ENCODE peak calls at places on chromosomes 11 and 22, in ten cellular contexts. D is thyroid gland, Y is adrenal gland, Z is A549, I is HepG2, L is ovary, G is breast epithelium, S is IMR-90, B is transverse colon, P is tibial nerve. J is an unnamed sample.

GRCh38 chr11:116513894-116514293 is 258.9 kb downstream of the BUD13 start:
- DNase-seq in I (peak; percentile 64), P (no peak), L (no peak), Y (peak; percentile 28), Z (peak; percentile 54), S (peak; percentile 28), B (peak; percentile 46), G (no peak), D (peak; percentile 19), J (no peak)

GRCh38 chr11:131510662-131511061 is 140.2 kb downstream of the NTM start:
- DNase-seq in Z (no peak), I (no peak), B (no peak), L (no peak), G (no peak), Y (no peak), D (no peak), S (no peak), P (no peak), J (no peak)

GRCh38 chr22:19984851-19985811 is 31.5 kb downstream of the ARVCF start:
- DNase-seq in Y (no peak), G (no peak), Z (no peak), B (no peak), L (peak; percentile 38), S (no peak), I (no peak), P (no peak), D (no peak), J (no peak)

GRCh38 chr11:113634940-113635575 is 71.0 kb downstream of the TMPRSS5 start:
- DNase-seq in D (no peak), Y (no peak), S (no peak), G (no peak), B (no peak), L (no peak), Z (no peak), I (no peak), P (no peak), J (no peak)

GRCh38 chr11:8068605-8069221 is 12.3 kb upstream of the TUB start:
- DNase-seq in G (no peak), Y (peak; percentile 90), I (peak; percentile 47), B (peak; percentile 20), D (peak; percentile 89), S (peak; percentile 91), L (peak; percentile 65), Z (peak; percentile 17), P (peak; percentile 62), J (peak; percentile 72)

GRCh38 chr11:47587733-47588326 is 1.4 kb downstream of the FAM180B start:
- DNase-seq in I (no peak), P (peak; percentile 43), S (no peak), Z (no peak), Y (no peak), D (peak; percentile 15), L (peak; percentile 36), B (peak; percentile 41), G (no peak), J (no peak)

GRCh38 chr22:35977136-35977535 is 51.5 kb downstream of the RBFOX2 start:
- DNase-seq in Y (no peak), L (no peak), P (no peak), G (no peak), Z (no peak), B (no peak), S (peak; percentile 85), I (no peak), D (no peak), J (no peak)

GRCh38 chr22:40107756-40108437 is 69.8 kb upstream of the TNRC6B start:
- DNase-seq in S (peak; percentile 12), D (no peak), L (no peak), P (no peak), Z (no peak), I (no peak), G (no peak), B (peak; percentile 12), Y (peak; percentile 47), J (peak; percentile 18)

DNA sequence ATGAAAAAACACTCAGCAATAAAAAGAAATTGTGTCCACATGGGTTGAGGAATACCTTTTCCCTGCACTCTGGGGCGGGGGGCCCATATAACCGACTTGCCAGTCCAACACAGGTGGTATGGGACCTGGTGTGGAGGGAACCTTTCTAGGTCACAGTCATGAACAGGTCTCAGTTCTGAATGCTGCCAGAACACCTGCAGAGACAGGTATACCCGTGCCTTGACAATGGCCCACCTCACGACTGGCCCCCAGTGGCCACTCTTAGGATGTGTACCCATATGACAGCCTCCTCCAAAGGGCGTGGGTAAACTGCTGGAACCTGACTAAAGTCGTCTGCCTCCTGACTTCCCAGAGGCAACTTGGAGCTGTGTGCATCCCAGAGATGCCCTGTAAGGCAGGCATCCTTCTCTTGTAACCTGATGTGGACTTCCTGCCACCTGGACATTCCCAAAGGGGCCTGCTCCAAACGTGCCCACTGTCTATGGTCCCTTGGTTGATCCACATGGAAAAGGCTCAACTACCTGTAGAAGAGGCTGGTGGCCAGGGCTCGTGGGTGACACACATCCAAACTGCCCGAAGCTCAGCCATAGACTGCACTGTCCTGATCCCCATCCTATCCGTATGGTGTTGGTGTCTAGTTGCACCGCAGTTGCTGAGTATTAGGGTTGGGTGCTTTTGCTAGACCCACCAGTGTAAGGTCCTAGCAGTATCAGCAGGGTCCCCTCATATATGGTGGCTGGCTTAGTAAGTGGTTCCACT is 859.3 kb downstream of the BRD1 start:
- DNase-seq in L (no peak), B (peak; percentile 16), S (no peak), P (no peak), Y (no peak), Z (peak; percentile 11), I (peak; percentile 23), G (no peak), D (no peak), J (no peak)
- TF ChIP-seq CTCF in L (no peak), B (peak; percentile 22), S (no peak), P (peak; percentile 8), Y (no peak), Z (peak; percentile 12), I (peak; percentile 83), G (no peak), D (no peak), J (no peak)

GRCh38 chr11:3367221-3367620 is 11.7 kb downstream of the ZNF195 start:
- DNase-seq in S (no peak), I (no peak), P (no peak), L (no peak), G (no peak), B (no peak), D (no peak), Y (no peak), Z (no peak), J (no peak)

GRCh38 chr11:3370268-3370870 is 8.6 kb downstream of the ZNF195 start:
- DNase-seq in P (no peak), D (no peak), Z (no peak), S (no peak), B (no peak), L (no peak), I (no peak), G (no peak), Y (no peak), J (no peak)

GRCh38 chr11:3369366-3369765 is 9.6 kb downstream of the ZNF195 start:
- DNase-seq in L (no peak), B (no peak), Y (no peak), S (no peak), Z (no peak), P (no peak), I (no peak), D (no peak), G (no peak), J (no peak)

GRCh38 chr11:3368199-3368598 is 10.7 kb downstream of the ZNF195 start:
- DNase-seq in B (no peak), G (no peak), Y (no peak), P (no peak), I (no peak), L (no peak), Z (no peak), S (no peak), D (no peak), J (no peak)
- H3K9me3 ChIP-seq in B (peaks cover 28% of the 10 kb centered on the region), G (peaks cover 25% of the 10 kb centered on the region), Y (no peaks in the 10 kb centered on the region), P (peaks cover 29% of the 10 kb centered on the region), I (peaks cover 24% of the 10 kb centered on the region), L (no peaks in the 10 kb centered on the region), Z (peaks cover 92% of the 10 kb centered on the region), S (peaks cover 33% of the 10 kb centered on the region), D (no peaks in the 10 kb centered on the region), J (no peaks in the 10 kb centered on the region)

GRCh38 chr11:65425105-65425970 is 2.7 kb downstream of the NEAT1 start:
- DNase-seq in Z (peak; percentile 87), B (peak; percentile 69), G (peak; percentile 51), D (no peak), L (peak; percentile 40), P (no peak), S (peak; percentile 78), I (no peak), Y (no peak), J (peak; percentile 21)

GRCh38 chr11:65428578-65429068 is 6.0 kb downstream of the NEAT1 start:
- DNase-seq in G (peak; percentile 58), I (no peak), S (no peak), B (peak; percentile 73), Z (no peak), Y (peak; percentile 60), P (no peak), L (peak; percentile 58), D (no peak), J (peak; percentile 27)

GRCh38 chr11:65425971-65426838 is 3.6 kb downstream of the NEAT1 start:
- DNase-seq in Y (no peak), P (no peak), Z (peak; percentile 78), G (peak; percentile 36), B (peak; percentile 60), D (no peak), S (peak; percentile 89), I (no peak), L (no peak), J (peak; percentile 17)

GRCh38 chr11:65427691-65428577 is 5.3 kb downstream of the NEAT1 start:
- DNase-seq in L (peak; percentile 53), Y (peak; percentile 74), Z (peak; percentile 82), G (peak; percentile 51), S (peak; percentile 78), P (no peak), B (peak; percentile 69), D (peak; percentile 63), I (no peak), J (peak; percentile 36)

DNA sequence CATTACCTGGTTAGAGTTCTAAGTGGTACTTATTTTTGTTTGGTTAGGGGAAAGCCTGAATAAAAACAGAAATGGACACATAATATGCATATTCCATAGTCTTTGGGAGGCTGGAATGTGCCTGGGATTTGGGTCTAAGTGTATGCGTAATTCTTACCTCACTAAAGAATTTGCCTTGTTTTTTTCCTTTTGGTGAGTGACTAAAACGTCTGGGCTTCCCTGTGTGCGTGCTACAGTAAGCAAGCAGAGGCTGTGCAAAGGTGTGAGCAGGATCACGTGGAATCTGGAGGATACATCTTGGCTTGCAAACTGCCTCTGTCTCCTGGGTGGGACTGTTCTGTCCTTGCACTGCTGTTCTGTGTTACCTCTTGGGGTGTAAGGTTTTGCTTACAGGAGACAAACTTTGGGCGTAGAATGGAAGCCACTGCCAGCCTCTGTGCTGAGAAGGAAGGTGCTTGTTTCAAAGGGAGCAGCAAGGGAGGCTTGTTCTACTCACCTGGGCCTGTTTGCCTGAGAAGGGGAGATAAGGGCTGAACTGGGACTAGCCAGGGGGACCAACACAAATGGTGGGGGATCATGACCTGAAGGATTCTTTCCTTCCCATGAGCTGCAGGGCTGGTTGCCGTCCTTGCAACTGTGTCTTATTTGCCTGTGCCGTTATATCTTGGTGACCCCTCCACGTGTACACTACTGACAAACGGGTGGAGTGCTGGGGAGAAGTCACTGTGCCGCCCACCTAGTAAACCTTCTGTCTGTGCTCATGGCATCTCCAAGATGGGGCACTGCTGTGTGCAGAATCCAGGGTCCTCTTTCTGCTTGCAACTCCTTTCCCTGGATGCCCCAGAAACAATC is 4.5 kb downstream of the NEAT1 start:
- DNase-seq in B (peak; percentile 82), L (peak; percentile 65), P (no peak), S (peak; percentile 77), I (no peak), G (peak; percentile 61), D (peak; percentile 58), Z (peak; percentile 80), Y (peak; percentile 78), J (no peak)
- TF ChIP-seq POLR2A in B (peak; percentile 88), L (peak; percentile 30), P (peak; percentile 50), S (peak; percentile 79), I (no peak), G (no peak), D (peak; percentile 75), Z (peak; percentile 62), Y (no peak), J (no peak)

DNA sequence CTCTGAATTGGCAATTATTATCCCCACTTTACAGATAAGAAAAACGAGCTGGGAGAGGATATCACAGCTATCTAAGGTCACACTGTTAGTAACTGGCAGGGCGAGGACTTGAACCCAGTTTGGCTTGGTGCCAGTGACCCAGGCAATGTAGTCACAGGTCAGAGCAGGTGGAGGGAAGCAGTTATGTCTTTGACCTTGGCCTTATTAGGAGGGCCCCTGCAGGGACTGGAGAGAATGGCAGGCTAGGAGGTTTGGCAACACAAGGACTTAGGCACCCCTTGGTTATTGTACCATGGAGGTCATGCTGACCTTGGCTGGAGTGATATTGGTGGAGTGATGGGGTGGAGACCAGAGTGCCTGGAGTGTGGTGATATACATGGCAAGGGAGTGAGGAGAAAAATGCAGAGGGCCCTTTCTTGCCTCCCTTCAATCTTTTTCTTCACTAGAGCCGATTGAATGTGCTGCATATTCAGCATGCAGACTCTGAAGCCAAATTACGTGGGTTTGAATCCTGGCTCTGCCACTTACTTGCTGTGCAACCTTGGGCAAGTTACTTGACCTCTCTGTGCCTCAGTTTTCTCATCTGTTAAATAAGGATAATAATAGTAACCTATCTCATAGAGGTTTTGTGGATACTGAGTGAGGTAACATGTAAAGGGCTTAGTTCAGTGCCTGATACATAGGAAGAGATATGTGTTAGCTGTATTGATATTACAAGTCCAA is 92.7 kb upstream of the TBCEL start:
- DNase-seq in I (peak; percentile 35), G (no peak), S (no peak), L (no peak), P (no peak), D (no peak), Z (peak; percentile 6), Y (no peak), B (no peak), J (no peak)
- TF ChIP-seq CTCF in I (peak; percentile 39), G (no peak), S (no peak), L (no peak), P (no peak), D (no peak), Z (no peak), Y (no peak), B (no peak), J (no peak)

J was measured in uterus.